ENCODE peak calls at places on chromosome 16, in five cellular contexts. Q is GM23338, K is WTC11, T is K562, J is HepG2. C is an unnamed sample.

GRCh38 chr16:46673320-46674013 is 15.5 kb downstream of the VPS35 start:
- DNase-seq in Q (peak; percentile 89), K (peak; percentile 62), T (peak; percentile 77), J (peak; percentile 79), C (peak; percentile 27)

GRCh38 chr16:4371481-4372314 is at the start of gene VASN:
- DNase-seq in Q (peak; percentile 79), K (peak; percentile 83), T (peak; percentile 95), J (peak; percentile 59), C (no peak)

GRCh38 chr16:30996324-30996999 is 11.5 kb downstream of the HSD3B7 start:
- DNase-seq in Q (peak; percentile 32), K (no peak), T (no peak), J (peak; percentile 92), C (no peak)

GRCh38 chr16:86252596-86252995 is 257.7 kb upstream of the FOXF1 start:
- DNase-seq in Q (peak; percentile 89), K (peak; percentile 77), T (peak; percentile 47), J (no peak), C (no peak)

GRCh38 chr16:51430716-51431369 is 279.8 kb upstream of the SALL1 start:
- DNase-seq in Q (no peak), K (no peak), T (no peak), J (no peak), C (no peak)

GRCh38 chr16:54425068-54425467 is 138.5 kb upstream of the IRX3 start:
- DNase-seq in Q (no peak), K (no peak), T (no peak), J (no peak), C (no peak)

GRCh38 chr16:4942481-4942880 is 5.5 kb upstream of the PPL start:
- DNase-seq in Q (no peak), K (no peak), T (no peak), J (no peak), C (no peak)

GRCh38 chr16:86211800-86212199 is 298.5 kb upstream of the FOXF1 start:
- DNase-seq in Q (no peak), K (no peak), T (peak; percentile 13), J (no peak), C (no peak)

GRCh38 chr16:35746963-35747657 is 2287.7 kb downstream of the TP53TG3F start:
- DNase-seq in Q (no peak), K (no peak), T (no peak), J (no peak), C (no peak)

GRCh38 chr16:85982563-85982939 is 83.6 kb downstream of the IRF8 start:
- DNase-seq in Q (no peak), K (no peak), T (no peak), J (no peak), C (no peak)

GRCh38 chr16:49528564-49529150 is 155.1 kb downstream of the C16orf78 start:
- DNase-seq in Q (no peak), K (no peak), T (no peak), J (no peak), C (no peak)

GRCh38 chr16:84585886-84586285 is 32.0 kb downstream of the COTL1 start:
- DNase-seq in Q (peak; percentile 95), K (peak; percentile 77), T (peak; percentile 88), J (no peak), C (no peak)

GRCh38 chr16:88292007-88292940 is 90.5 kb upstream of the ZNF469 start:
- DNase-seq in Q (no peak), K (no peak), T (no peak), J (no peak), C (no peak)

GRCh38 chr16:1048442-1049112 is 24.0 kb upstream of the SSTR5 start:
- DNase-seq in Q (peak; percentile 93), K (peak; percentile 86), T (peak; percentile 72), J (peak; percentile 14), C (no peak)

GRCh38 chr16:49858200-49859129 is 2.6 kb upstream of the ZNF423 start:
- DNase-seq in Q (peak; percentile 78), K (peak; percentile 59), T (peak; percentile 19), J (no peak), C (no peak)

GRCh38 chr16:50278251-50278650 is 11.9 kb downstream of the ADCY7 start:
- DNase-seq in Q (no peak), K (no peak), T (no peak), J (no peak), C (no peak)

GRCh38 chr16:56606071-56606687 is 2.2 kb upstream of the MT2A start:
- DNase-seq in Q (no peak), K (no peak), T (no peak), J (no peak), C (no peak)
- TF ChIP-seq CREB1 in Q (no peak), K (no peak), T (no peak), J (no peak), C (no peak)

DNA sequence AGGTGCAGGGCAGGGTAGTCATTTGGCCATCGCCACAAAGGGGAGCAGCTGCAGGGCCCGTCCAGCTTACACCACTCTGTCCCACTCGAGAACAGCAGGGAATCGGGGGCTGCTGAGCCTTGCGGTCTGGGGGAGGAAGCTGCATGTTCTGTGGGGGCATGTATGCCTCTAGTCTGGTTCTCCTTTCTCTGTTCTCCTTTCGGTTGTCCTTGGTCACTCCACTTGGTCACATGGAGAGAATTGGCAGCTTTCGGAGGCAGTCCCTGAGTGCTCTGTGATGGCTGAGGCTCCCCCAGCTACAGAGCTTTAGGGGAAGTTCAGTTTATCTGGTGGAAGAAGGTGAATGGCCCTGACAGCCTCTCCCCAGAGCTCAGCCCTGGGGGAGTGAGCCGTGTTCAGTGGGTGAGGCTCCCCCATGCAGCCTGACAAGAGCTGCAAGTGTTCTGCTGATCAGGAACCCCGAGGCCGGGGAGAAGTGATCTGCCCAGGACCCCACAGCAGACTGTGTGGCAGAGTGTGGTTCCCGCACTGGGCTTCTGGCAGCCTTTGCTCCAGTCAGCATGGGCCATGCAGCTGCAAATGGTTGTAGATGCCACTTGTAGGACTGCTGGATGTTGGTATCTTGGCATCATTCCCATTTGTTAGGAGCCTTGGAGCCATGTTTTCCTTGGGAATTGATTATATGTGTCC is 22.3 kb upstream of the SMPD3 start:
- DNase-seq in Q (no peak), K (no peak), T (no peak), J (no peak), C (peak; percentile 94)
- TF ChIP-seq CREB1 in Q (no peak), K (no peak), T (no peak), J (no peak), C (no peak)

DNA sequence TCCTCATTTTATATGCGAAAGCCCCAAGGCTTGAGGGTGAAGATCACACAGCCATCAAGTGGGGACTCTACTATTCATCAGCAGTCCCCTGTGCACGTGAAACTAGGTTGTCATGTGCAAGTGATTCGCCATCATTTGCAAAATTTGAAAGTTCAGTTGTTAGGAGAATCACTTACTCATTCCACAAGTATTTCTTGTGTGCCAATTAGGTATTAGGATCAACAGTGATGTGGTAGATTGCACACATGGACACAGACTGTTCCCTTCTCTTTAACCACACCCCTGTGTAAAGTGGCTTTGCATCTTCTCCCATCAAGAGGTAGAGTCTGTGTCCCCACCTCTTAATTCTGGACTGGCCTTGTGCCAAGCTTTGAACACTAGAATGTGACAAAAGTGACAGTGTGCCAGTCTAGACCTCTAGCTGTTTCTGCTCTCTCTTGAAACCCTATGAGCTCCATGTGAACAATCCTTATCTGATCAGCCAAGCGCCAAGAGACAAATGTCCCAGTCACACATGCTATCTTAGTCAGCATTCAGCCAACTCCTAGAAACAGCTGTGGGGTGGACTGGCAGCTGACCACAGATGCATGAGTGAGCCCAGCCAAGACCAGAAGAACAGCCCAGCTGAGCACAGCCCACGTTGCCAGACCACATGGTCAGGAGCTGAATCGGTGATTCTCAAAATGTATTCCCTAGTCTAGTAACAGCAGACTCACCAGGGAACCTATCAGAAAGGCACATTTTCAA is 31.5 kb upstream of the SHISA9 start:
- DNase-seq in Q (no peak), K (no peak), T (peak; percentile 17), J (no peak), C (no peak)
- TF ChIP-seq CREB1 in Q (no peak), K (no peak), T (no peak), J (no peak), C (no peak)

DNA sequence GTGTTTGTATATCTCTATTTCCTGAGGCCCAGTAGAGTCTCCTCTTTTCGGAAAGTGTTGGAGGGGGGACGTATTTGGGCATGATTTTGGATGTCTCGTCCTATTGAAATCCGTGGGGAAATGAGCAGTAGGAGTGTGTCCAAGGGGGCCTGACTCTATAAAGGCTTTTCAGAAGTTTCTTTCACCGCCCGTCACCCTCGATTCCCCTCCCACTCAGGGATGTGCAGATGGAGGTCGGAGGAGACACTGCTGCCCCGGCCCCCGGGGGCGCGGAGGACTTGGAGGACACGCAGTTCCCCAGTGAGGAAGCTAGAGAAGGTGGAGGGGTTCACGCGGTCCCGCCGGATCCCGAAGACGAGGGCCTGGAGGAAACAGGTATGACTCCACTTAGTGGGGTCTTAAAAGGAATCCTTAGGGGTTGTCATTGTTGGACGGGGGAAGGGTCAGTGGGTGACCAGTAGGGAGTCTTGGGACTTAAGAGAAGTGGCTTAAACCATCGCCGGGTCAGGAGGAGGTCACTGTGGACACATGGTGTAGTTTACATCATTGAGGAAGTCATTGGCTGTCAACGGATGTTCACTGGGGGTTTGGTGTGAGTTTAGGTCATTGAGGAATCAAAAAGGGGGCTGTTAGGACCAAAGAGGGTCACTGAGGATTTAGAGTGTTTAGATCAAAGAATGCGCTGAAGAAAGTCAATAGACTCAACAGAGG is 424 bp downstream of the MON1B start:
- DNase-seq in Q (no peak), K (no peak), T (peak; percentile 49), J (no peak), C (no peak)
- TF ChIP-seq CREB1 in Q (no peak), K (no peak), T (no peak), J (no peak), C (no peak)

DNA sequence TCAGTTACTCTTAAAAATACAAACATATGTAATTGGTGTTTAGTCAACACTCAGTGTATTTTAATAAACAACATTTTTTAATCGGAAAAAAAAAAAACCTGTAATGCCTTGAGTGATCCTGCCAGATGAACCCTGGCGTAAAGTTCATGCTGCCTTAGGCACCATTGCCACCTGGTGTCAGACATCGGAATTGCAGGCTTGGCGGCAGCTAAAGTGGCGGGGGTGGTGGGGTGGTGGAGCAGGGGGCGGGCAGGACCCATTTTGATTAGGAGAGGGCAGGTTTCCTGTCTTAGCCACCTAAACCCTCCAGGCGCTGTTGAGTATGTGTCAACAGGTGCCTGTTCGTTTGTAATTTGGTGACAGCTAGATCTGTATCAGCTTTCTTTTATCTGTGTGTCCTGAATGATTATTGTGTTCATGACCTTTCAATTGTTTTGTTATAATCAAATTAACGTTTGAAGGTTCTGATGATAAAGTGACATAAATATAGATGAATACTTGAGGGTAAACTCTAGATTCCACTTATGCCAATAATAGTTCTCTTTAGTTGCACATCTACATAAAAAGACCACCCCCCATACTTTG is 588.7 kb downstream of the CDH13 start:
- DNase-seq in Q (peak; percentile 92), K (peak; percentile 93), T (peak; percentile 70), J (peak; percentile 21), C (no peak)
- TF ChIP-seq CREB1 in Q (no peak), K (no peak), T (no peak), J (no peak), C (no peak)

DNA sequence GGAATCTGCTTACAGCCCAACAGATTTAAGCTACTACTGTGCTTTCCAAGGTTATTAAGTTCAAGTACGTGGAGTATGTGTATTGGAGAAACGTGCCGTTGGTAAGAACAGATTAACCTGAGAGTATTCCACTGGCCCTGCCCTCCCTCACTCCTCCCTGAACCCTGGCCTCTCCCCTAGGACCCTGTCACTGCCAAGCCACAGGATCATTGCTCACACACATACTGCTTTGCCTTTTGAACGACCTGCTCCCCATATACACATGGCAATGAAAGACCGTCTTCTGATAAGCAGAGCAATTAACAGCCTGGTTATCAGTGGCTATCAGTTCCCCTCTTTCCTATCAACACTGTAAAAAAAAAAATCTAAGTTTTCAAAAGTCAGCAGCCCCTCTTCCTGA is 458.9 kb upstream of the DYNLRB2 start:
- DNase-seq in Q (no peak), K (no peak), T (no peak), J (no peak), C (no peak)
- TF ChIP-seq CREB1 in Q (no peak), K (no peak), T (no peak), J (no peak), C (no peak)